ENCODE peak calls at places on chromosomes 16 and 17, in ten cellular contexts. C is stimulated activated CD8-positive, alpha-beta memory T cell treated with anti-CD3 and anti-CD28 coated beads, Interleukin-4, amount 100 ng/mL, for 48 hours; Z is lung; R is activated CD4-positive, alpha-beta T cell treated with anti-CD3 and anti-CD28 coated beads, Interleukin-2, amount 50 U/mL, for 1 hour; F is activated T-cell treated with anti-CD3 and anti-CD28 coated beads, Interleukin-2, amount 50 U/mL, for 48 hours; L is fibroblast of the conjunctiva; D is left ventricle myocardium inferior; H is KG1; K is brain microvascular endothelial cell; I is A549. A is an unnamed sample.

GRCh38 chr16:27237229-27238015 is 31.1 kb downstream of the NSMCE1 start:
- DNase-seq in H (peak; percentile 90), Z (no peak), D (no peak), L (no peak), F (peak; percentile 85), R (peak; percentile 76), C (peak; percentile 84), K (peak; percentile 46), I (no peak), A (peak; percentile 59)

GRCh38 chr16:1749152-1750117 is 21.9 kb downstream of the NME3 start:
- DNase-seq in L (no peak), R (no peak), I (no peak), K (no peak), C (no peak), H (no peak), Z (no peak), F (no peak), D (no peak), A (no peak)

GRCh38 chr17:45170976-45171337 is 9.3 kb downstream of the HEXIM2 start:
- DNase-seq in Z (peak; percentile 64), H (no peak), R (no peak), F (no peak), K (peak; percentile 51), I (peak; percentile 76), D (peak; percentile 54), L (peak; percentile 91), C (no peak), A (no peak)

GRCh38 chr17:39174907-39175694 is 9.1 kb upstream of the ARL5C start:
- DNase-seq in C (peak; percentile 87), L (peak; percentile 42), Z (peak; percentile 65), K (peak; percentile 41), I (peak; percentile 90), D (peak; percentile 79), F (peak; percentile 81), H (peak; percentile 36), R (peak; percentile 80), A (peak; percentile 76)

GRCh38 chr17:20944014-20944905 is 98.6 kb downstream of the USP22 start:
- DNase-seq in K (no peak), C (peak; percentile 40), R (peak; percentile 16), Z (peak; percentile 58), L (no peak), D (no peak), H (no peak), I (no peak), F (peak; percentile 39), A (peak; percentile 13)

GRCh38 chr17:50205111-50205821 is 3.8 kb upstream of the COL1A1 start:
- DNase-seq in K (no peak), C (no peak), D (peak; percentile 48), Z (no peak), F (no peak), L (no peak), R (no peak), H (no peak), I (no peak), A (no peak)

GRCh38 chr17:41530062-41531048 is 2.2 kb upstream of the KRT19 start:
- DNase-seq in Z (no peak), I (peak; percentile 89), R (no peak), L (peak; percentile 49), H (no peak), D (no peak), K (peak; percentile 96), F (no peak), C (no peak), A (no peak)

GRCh38 chr17:7932483-7932891 is 481 bp downstream of the CNTROB start:
- DNase-seq in R (no peak), D (no peak), Z (no peak), H (no peak), L (no peak), F (no peak), I (peak; percentile 73), K (peak; percentile 4), C (peak; percentile 54), A (no peak)

GRCh38 chr17:62058611-62059010 is 6.5 kb downstream of the MED13 start:
- DNase-seq in C (no peak), I (no peak), L (no peak), H (no peak), F (no peak), D (no peak), K (no peak), R (no peak), Z (no peak), A (no peak)

GRCh38 chr16:66905633-66906539 is 12.8 kb downstream of the CDH16 start:
- DNase-seq in K (no peak), Z (no peak), L (no peak), I (no peak), R (peak; percentile 30), F (no peak), C (peak; percentile 47), H (no peak), D (peak; percentile 79), A (peak; percentile 80)

GRCh38 chr17:59618894-59619312 is 792 bp upstream of the CLTC start:
- DNase-seq in I (peak; percentile 87), F (no peak), D (no peak), H (no peak), C (no peak), Z (no peak), R (no peak), K (no peak), L (peak; percentile 88), A (no peak)

GRCh38 chr17:73096866-73097265 is 4.4 kb upstream of the SLC39A11 start:
- DNase-seq in D (no peak), Z (no peak), I (no peak), F (no peak), R (no peak), C (no peak), H (no peak), L (no peak), K (no peak), A (no peak)

GRCh38 chr17:64178011-64178825 is 48.3 kb upstream of the ERN1 start:
- DNase-seq in H (no peak), D (no peak), K (no peak), F (no peak), I (no peak), Z (no peak), L (no peak), C (no peak), R (no peak), A (no peak)

GRCh38 chr17:18070861-18071340 is 16.8 kb upstream of the DRG2 start:
- DNase-seq in D (no peak), C (no peak), F (no peak), H (no peak), I (no peak), L (no peak), K (peak; percentile 39), R (no peak), Z (no peak), A (no peak)

GRCh38 chr17:44543213-44543904 is 13.9 kb upstream of the FZD2 start:
- DNase-seq in D (no peak), Z (no peak), C (no peak), F (no peak), H (no peak), K (peak; percentile 86), R (no peak), I (peak; percentile 98), L (peak; percentile 61), A (no peak)

GRCh38 chr17:15649861-15650391 is 30.4 kb upstream of the FBXW10B start:
- DNase-seq in K (peak; percentile 24), C (no peak), I (peak; percentile 52), D (no peak), R (no peak), F (no peak), H (no peak), L (peak; percentile 49), Z (peak; percentile 52), A (no peak)

GRCh38 chr16:1630450-1631213 is 18.5 kb downstream of the CRAMP1 start:
- DNase-seq in D (no peak), C (no peak), R (no peak), Z (no peak), H (no peak), K (no peak), F (no peak), L (no peak), I (no peak), A (no peak)

GRCh38 chr17:57862410-57862989 is 12.7 kb upstream of the MRPS23 start:
- DNase-seq in I (no peak), F (no peak), C (no peak), D (no peak), K (no peak), R (no peak), L (no peak), H (no peak), Z (no peak), A (no peak)

GRCh38 chr16:31080756-31081419 is 6.7 kb downstream of the ZNF646 start:
- DNase-seq in K (no peak), F (no peak), H (no peak), C (no peak), R (no peak), I (no peak), D (no peak), Z (no peak), L (no peak), A (no peak)

GRCh38 chr17:21353326-21354010 is 22.7 kb upstream of the KCNJ12 start:
- DNase-seq in Z (no peak), H (no peak), C (no peak), K (no peak), L (no peak), R (no peak), I (no peak), F (no peak), D (no peak), A (no peak)